ENCODE peak calls at places on chromosomes 16 and 17, in five cellular contexts. One of them, this sample, is unnamed.

GRCh38 chr16:57409870-57410585 is 5.5 kb downstream of the CCL17 start:
- DNase-seq in AG04449: no peak
- DNase-seq in aorta: no peak
- DNase-seq in thoracic aorta: no peak
- DNase-seq in activated CD4-positive, alpha-beta T cell treated with anti-CD3 and anti-CD28 coated beads, Interleukin-2, amount 50 U/mL, for 1 hour: no peak
- DNase-seq in this sample: no peak

GRCh38 chr17:34980353-34980680 is at the start of gene LIG3:
- DNase-seq in AG04449: peak
- DNase-seq in aorta: peak
- DNase-seq in thoracic aorta: peak
- DNase-seq in activated CD4-positive, alpha-beta T cell treated with anti-CD3 and anti-CD28 coated beads, Interleukin-2, amount 50 U/mL, for 1 hour: peak
- DNase-seq in this sample: peak

GRCh38 chr17:17229416-17230098 is 7.4 kb downstream of the FLCN start:
- DNase-seq in AG04449: no peak
- DNase-seq in aorta: peak
- DNase-seq in thoracic aorta: no peak
- DNase-seq in activated CD4-positive, alpha-beta T cell treated with anti-CD3 and anti-CD28 coated beads, Interleukin-2, amount 50 U/mL, for 1 hour: no peak
- DNase-seq in this sample: no peak

GRCh38 chr16:86697715-86698114 is 119.4 kb downstream of the FOXL1 start:
- DNase-seq in AG04449: no peak
- DNase-seq in aorta: no peak
- DNase-seq in thoracic aorta: no peak
- DNase-seq in activated CD4-positive, alpha-beta T cell treated with anti-CD3 and anti-CD28 coated beads, Interleukin-2, amount 50 U/mL, for 1 hour: no peak
- DNase-seq in this sample: no peak

GRCh38 chr17:7035591-7036368 is at the start of gene SLC16A13:
- DNase-seq in AG04449: peak
- DNase-seq in aorta: peak
- DNase-seq in thoracic aorta: peak
- DNase-seq in activated CD4-positive, alpha-beta T cell treated with anti-CD3 and anti-CD28 coated beads, Interleukin-2, amount 50 U/mL, for 1 hour: peak
- DNase-seq in this sample: peak

GRCh38 chr17:28725660-28726395 is at the start of gene TLCD1:
- DNase-seq in AG04449: no peak
- DNase-seq in aorta: peak
- DNase-seq in thoracic aorta: no peak
- DNase-seq in activated CD4-positive, alpha-beta T cell treated with anti-CD3 and anti-CD28 coated beads, Interleukin-2, amount 50 U/mL, for 1 hour: peak
- DNase-seq in this sample: peak

GRCh38 chr17:31299624-31300023 is 2.6 kb upstream of the OMG start:
- DNase-seq in AG04449: no peak
- DNase-seq in aorta: no peak
- DNase-seq in thoracic aorta: no peak
- DNase-seq in activated CD4-positive, alpha-beta T cell treated with anti-CD3 and anti-CD28 coated beads, Interleukin-2, amount 50 U/mL, for 1 hour: no peak
- DNase-seq in this sample: no peak

GRCh38 chr16:9258423-9259051 is 167.1 kb downstream of the HAPSTR1 start:
- DNase-seq in AG04449: no peak
- DNase-seq in aorta: no peak
- DNase-seq in thoracic aorta: no peak
- DNase-seq in activated CD4-positive, alpha-beta T cell treated with anti-CD3 and anti-CD28 coated beads, Interleukin-2, amount 50 U/mL, for 1 hour: no peak
- DNase-seq in this sample: no peak

This sample was measured in naive thymus-derived CD4-positive, alpha-beta T cell.